ENCODE peak calls at places on chromosomes 13 and 19, in four cellular contexts. M is HepG2, N is K562, S is HCT116. Q is an unnamed sample.

GRCh38 chr19:52494518-52494917 is 33.0 kb upstream of the ZNF808 start:
- DNase-seq in M (no peak), N (no peak), S (no peak), Q (no peak)

GRCh38 chr19:13623686-13624405 is 117.6 kb upstream of the CACNA1A start:
- DNase-seq in M (no peak), N (no peak), S (no peak), Q (no peak)

GRCh38 chr13:109737606-109738005 is 48.8 kb downstream of the IRS2 start:
- DNase-seq in M (no peak), N (no peak), S (no peak), Q (no peak)

GRCh38 chr13:50831510-50831909 is 12.0 kb downstream of the DLEU7 start:
- DNase-seq in M (no peak), N (no peak), S (no peak), Q (no peak)

GRCh38 chr19:32816555-32817099 is 52.9 kb downstream of the SLC7A9 start:
- DNase-seq in M (no peak), N (no peak), S (no peak), Q (no peak)

GRCh38 chr13:73428137-73428536 is 369.3 kb downstream of the KLF5 start:
- DNase-seq in M (no peak), N (no peak), S (peak; percentile 81), Q (no peak)

GRCh38 chr19:1259206-1259872 is 9.8 kb upstream of the CIRBP start:
- DNase-seq in M (peak; percentile 86), N (no peak), S (no peak), Q (no peak)

GRCh38 chr13:35157143-35157755 is 215.2 kb downstream of the NBEA start:
- DNase-seq in M (peak; percentile 31), N (peak; percentile 6), S (peak; percentile 38), Q (no peak)

GRCh38 chr13:33953203-33953602 is 135.3 kb downstream of the RFC3 start:
- DNase-seq in M (no peak), N (no peak), S (no peak), Q (no peak)

GRCh38 chr19:13262450-13262849 is 112.2 kb downstream of the IER2 start:
- DNase-seq in M (peak; percentile 38), N (peak; percentile 71), S (no peak), Q (peak; percentile 39)

GRCh38 chr19:7679017-7679720 is 1.5 kb upstream of the TRAPPC5 start:
- DNase-seq in M (peak; percentile 36), N (no peak), S (no peak), Q (no peak)

GRCh38 chr19:46904114-46905060 is 43.6 kb downstream of the ARHGAP35 start:
- DNase-seq in M (no peak), N (no peak), S (no peak), Q (no peak)

GRCh38 chr19:40223135-40223822 is 3.2 kb downstream of the CCNP start:
- DNase-seq in M (no peak), N (no peak), S (no peak), Q (no peak)

GRCh38 chr13:50589139-50589538 is 254.4 kb downstream of the DLEU7 start:
- DNase-seq in M (no peak), N (no peak), S (no peak), Q (no peak)

GRCh38 chr13:36528105-36528504 is 95.8 kb downstream of the CCNA1 start:
- DNase-seq in M (no peak), N (no peak), S (no peak), Q (no peak)

GRCh38 chr19:10433131-10433536 is 12.8 kb downstream of the PDE4A start:
- DNase-seq in M (no peak), N (no peak), S (no peak), Q (no peak)

GRCh38 chr19:10430505-10431253 is 10.3 kb downstream of the PDE4A start:
- DNase-seq in M (no peak), N (peak; percentile 90), S (no peak), Q (no peak)

GRCh38 chr19:10431943-10432735 is 11.8 kb downstream of the PDE4A start:
- DNase-seq in M (no peak), N (peak; percentile 90), S (no peak), Q (no peak)

GRCh38 chr19:10432736-10433130 is 12.4 kb downstream of the PDE4A start:
- DNase-seq in M (no peak), N (no peak), S (no peak), Q (no peak)

DNA sequence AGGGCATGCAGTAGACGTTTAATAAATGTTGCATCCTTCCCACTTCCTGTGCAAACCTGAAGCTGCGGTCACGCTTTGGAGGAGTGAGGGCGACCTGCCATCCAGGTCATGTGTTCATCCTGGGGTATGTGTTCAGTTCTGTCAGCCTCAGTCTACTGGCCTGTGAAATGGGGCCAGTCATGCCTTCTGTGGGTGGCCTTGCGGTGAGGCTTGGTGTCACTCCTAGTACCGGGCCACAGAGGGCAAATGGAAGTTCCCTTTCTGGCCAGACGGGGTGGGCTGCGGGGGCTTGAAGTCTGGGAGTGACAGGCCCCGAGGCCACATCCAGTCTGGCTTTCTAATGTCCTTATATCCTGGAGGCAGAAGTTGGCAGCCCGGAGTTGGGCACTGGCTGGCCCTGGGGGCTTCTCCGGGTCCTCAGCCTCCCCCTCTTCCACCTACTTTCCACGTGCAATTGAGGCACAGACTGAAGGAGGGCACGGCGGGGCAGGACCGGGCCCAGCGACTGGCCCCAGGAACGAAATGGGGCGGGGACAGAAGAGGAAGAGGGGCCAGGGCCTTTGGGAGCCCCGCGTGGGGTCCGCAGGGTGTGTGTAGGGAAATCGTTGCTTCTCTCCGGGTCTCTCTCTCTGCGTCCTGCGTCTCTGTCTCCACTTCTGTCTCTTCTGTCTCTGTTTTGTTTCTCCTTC is 11.1 kb downstream of the PDE4A start:
- DNase-seq in M (no peak), N (peak; percentile 43), S (no peak), Q (no peak)
- TF ChIP-seq CTCF in M (no peak), N (no peak), S (peak; percentile 2), Q (no peak)

GRCh38 chr13:94996445-94996844 is 284.1 kb upstream of the SOX21 start:
- DNase-seq in M (no peak), N (no peak), S (no peak), Q (no peak)

GRCh38 chr13:94999871-95000270 is 287.5 kb upstream of the SOX21 start:
- DNase-seq in M (no peak), N (no peak), S (no peak), Q (no peak)

GRCh38 chr13:94993608-94994007 is 281.3 kb upstream of the SOX21 start:
- DNase-seq in M (no peak), N (no peak), S (no peak), Q (no peak)

GRCh38 chr13:94994506-94994905 is 282.2 kb upstream of the SOX21 start:
- DNase-seq in M (no peak), N (no peak), S (no peak), Q (no peak)

GRCh38 chr13:94997126-94997525 is 284.8 kb upstream of the SOX21 start:
- DNase-seq in M (no peak), N (no peak), S (no peak), Q (no peak)
- TF ChIP-seq TCF7L2 in M (no peak), N (no peak), S (no peak), Q (no peak)

GRCh38 chr19:11092181-11092538 is 2.9 kb downstream of the LDLR start:
- DNase-seq in M (peak; percentile 92), N (no peak), S (peak; percentile 56), Q (no peak)

GRCh38 chr19:11091343-11092153 is 2.3 kb downstream of the LDLR start:
- DNase-seq in M (peak; percentile 94), N (no peak), S (peak; percentile 83), Q (peak; percentile 76)

GRCh38 chr19:11089254-11090013 is at the start of gene LDLR:
- DNase-seq in M (peak; percentile 95), N (peak; percentile 89), S (peak; percentile 92), Q (peak; percentile 84)

GRCh38 chr19:11088508-11089253 is 582 bp upstream of the LDLR start:
- DNase-seq in M (peak; percentile 81), N (no peak), S (no peak), Q (no peak)

GRCh38 chr19:11090264-11091032 is 1.2 kb downstream of the LDLR start:
- DNase-seq in M (peak; percentile 92), N (peak; percentile 95), S (peak; percentile 86), Q (no peak)
- TF ChIP-seq CTCF in M (peak; percentile 41), N (peak; percentile 28), S (no peak), Q (no peak)

GRCh38 chr19:31272707-31273106 is 76.5 kb downstream of the TSHZ3 start:
- DNase-seq in M (no peak), N (no peak), S (no peak), Q (no peak)

GRCh38 chr19:31268751-31269150 is 80.5 kb downstream of the TSHZ3 start:
- DNase-seq in M (no peak), N (no peak), S (no peak), Q (no peak)

GRCh38 chr19:31269425-31270127 is 79.7 kb downstream of the TSHZ3 start:
- DNase-seq in M (no peak), N (no peak), S (no peak), Q (no peak)

GRCh38 chr19:31271569-31271911 is 77.7 kb downstream of the TSHZ3 start:
- DNase-seq in M (no peak), N (no peak), S (no peak), Q (no peak)

DNA sequence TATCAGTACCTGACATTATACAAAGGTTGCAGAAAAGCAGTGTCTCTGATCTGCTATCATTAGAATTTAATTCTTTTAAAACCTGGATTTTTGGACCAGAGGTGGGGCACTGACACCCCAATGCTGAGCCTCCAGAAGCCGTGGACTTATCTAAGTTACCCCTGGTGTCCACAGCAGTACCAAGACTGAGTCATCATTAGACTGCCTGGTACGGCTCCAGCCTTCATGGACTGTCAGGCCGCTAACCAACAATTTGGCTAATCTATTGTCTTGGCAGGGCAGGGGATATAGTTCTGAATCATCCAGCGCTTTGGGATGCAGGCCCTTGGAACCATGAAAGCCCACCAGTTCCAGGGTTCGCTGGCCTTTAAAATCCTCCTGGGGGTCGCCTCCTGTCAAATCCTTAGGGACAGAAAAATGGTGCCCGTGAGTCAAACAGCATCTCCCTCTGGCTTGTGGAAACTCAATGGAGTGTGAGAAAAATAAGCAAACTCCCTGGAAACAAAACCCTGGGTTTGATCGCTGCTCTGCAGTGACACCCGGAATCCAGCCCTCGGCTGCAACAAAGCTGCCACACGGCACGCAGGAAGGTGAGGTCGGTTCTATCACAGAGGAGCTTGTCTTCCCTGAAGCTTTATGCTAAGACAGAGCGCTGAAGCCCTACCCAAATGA is 78.2 kb downstream of the TSHZ3 start:
- DNase-seq in M (no peak), N (no peak), S (no peak), Q (no peak)
- TF ChIP-seq TCF7L2 in M (no peak), N (no peak), S (no peak), Q (no peak)